ENCODE peak calls at places on chromosomes 7 and 10, in seven cellular contexts. One of them, this sample, is unnamed.

GRCh38 chr7:102306916-102307677 is 20.4 kb downstream of the SH2B2 start:
- DNase-seq in A549: peak; percentile 59
- DNase-seq in left ventricle myocardium inferior: peak; percentile 51
- DNase-seq in fibroblast of lung: peak; percentile 61
- DNase-seq in fibroblast of pulmonary artery: no peak
- DNase-seq in BJ: no peak
- DNase-seq in PC-3: peak; percentile 52
- DNase-seq in this sample: peak; percentile 45

GRCh38 chr7:154484943-154485342 is 432.7 kb downstream of the DPP6 start:
- DNase-seq in fibroblast of pulmonary artery: no peak
- DNase-seq in fibroblast of lung: no peak
- DNase-seq in A549: no peak
- DNase-seq in left ventricle myocardium inferior: no peak
- DNase-seq in BJ: no peak
- DNase-seq in PC-3: no peak
- DNase-seq in this sample: no peak

GRCh38 chr10:126502481-126502880 is 114.2 kb upstream of the ADAM12 start:
- DNase-seq in A549: no peak
- DNase-seq in fibroblast of lung: peak; percentile 65
- DNase-seq in BJ: no peak
- DNase-seq in fibroblast of pulmonary artery: no peak
- DNase-seq in PC-3: no peak
- DNase-seq in left ventricle myocardium inferior: no peak
- DNase-seq in this sample: no peak

GRCh38 chr10:27445070-27445469 is 59.0 kb upstream of the RAB18 start:
- DNase-seq in fibroblast of lung: no peak
- DNase-seq in A549: no peak
- DNase-seq in left ventricle myocardium inferior: no peak
- DNase-seq in fibroblast of pulmonary artery: no peak
- DNase-seq in BJ: no peak
- DNase-seq in PC-3: no peak
- DNase-seq in this sample: no peak

GRCh38 chr10:27745719-27746363 is at the start of gene MKX:
- DNase-seq in fibroblast of lung: peak; percentile 56
- DNase-seq in fibroblast of pulmonary artery: no peak
- DNase-seq in BJ: no peak
- DNase-seq in left ventricle myocardium inferior: peak; percentile 21
- DNase-seq in PC-3: peak; percentile 20
- DNase-seq in A549: peak; percentile 31
- DNase-seq in this sample: no peak

GRCh38 chr10:70693619-70694286 is 21.4 kb downstream of the ADAMTS14 start:
- DNase-seq in left ventricle myocardium inferior: peak; percentile 47
- DNase-seq in fibroblast of pulmonary artery: peak; percentile 31
- DNase-seq in fibroblast of lung: peak; percentile 91
- DNase-seq in A549: no peak
- DNase-seq in PC-3: no peak
- DNase-seq in BJ: peak; percentile 89
- DNase-seq in this sample: no peak

GRCh38 chr10:5810235-5810634 is 3.0 kb downstream of the GDI2 start:
- DNase-seq in BJ: no peak
- DNase-seq in fibroblast of pulmonary artery: no peak
- DNase-seq in A549: no peak
- DNase-seq in left ventricle myocardium inferior: no peak
- DNase-seq in fibroblast of lung: no peak
- DNase-seq in PC-3: no peak
- DNase-seq in this sample: no peak

GRCh38 chr10:81696609-81697388 is 178.2 kb upstream of the NRG3 start:
- DNase-seq in BJ: no peak
- DNase-seq in left ventricle myocardium inferior: no peak
- DNase-seq in fibroblast of pulmonary artery: no peak
- DNase-seq in PC-3: no peak
- DNase-seq in fibroblast of lung: no peak
- DNase-seq in A549: no peak
- DNase-seq in this sample: no peak

GRCh38 chr7:92684274-92684673 is 94.1 kb upstream of the FAM133B start:
- DNase-seq in A549: no peak
- DNase-seq in fibroblast of lung: no peak
- DNase-seq in left ventricle myocardium inferior: no peak
- DNase-seq in PC-3: no peak
- DNase-seq in fibroblast of pulmonary artery: no peak
- DNase-seq in BJ: no peak
- DNase-seq in this sample: no peak

GRCh38 chr7:55074008-55074499 is 55.2 kb downstream of the EGFR start:
- DNase-seq in fibroblast of lung: peak; percentile 91
- DNase-seq in A549: peak; percentile 98
- DNase-seq in left ventricle myocardium inferior: peak; percentile 42
- DNase-seq in fibroblast of pulmonary artery: peak; percentile 68
- DNase-seq in PC-3: peak; percentile 98
- DNase-seq in BJ: no peak
- DNase-seq in this sample: peak; percentile 90

GRCh38 chr7:117312593-117312992 is 10.3 kb downstream of the WNT2 start:
- DNase-seq in fibroblast of lung: no peak
- DNase-seq in fibroblast of pulmonary artery: peak; percentile 23
- DNase-seq in A549: no peak
- DNase-seq in left ventricle myocardium inferior: no peak
- DNase-seq in PC-3: no peak
- DNase-seq in BJ: no peak
- DNase-seq in this sample: no peak

GRCh38 chr10:114694735-114695134 is 36.7 kb upstream of the ABLIM1 start:
- DNase-seq in fibroblast of lung: no peak
- DNase-seq in fibroblast of pulmonary artery: peak; percentile 41
- DNase-seq in BJ: no peak
- DNase-seq in A549: peak; percentile 57
- DNase-seq in PC-3: peak; percentile 26
- DNase-seq in left ventricle myocardium inferior: no peak
- DNase-seq in this sample: no peak

GRCh38 chr10:29481906-29482440 is 152.8 kb downstream of the SVIL start:
- DNase-seq in BJ: no peak
- DNase-seq in A549: no peak
- DNase-seq in fibroblast of pulmonary artery: peak; percentile 24
- DNase-seq in left ventricle myocardium inferior: no peak
- DNase-seq in fibroblast of lung: no peak
- DNase-seq in PC-3: no peak
- DNase-seq in this sample: no peak

GRCh38 chr10:130809761-130810515 is 501.6 kb downstream of the TCERG1L start:
- DNase-seq in left ventricle myocardium inferior: no peak
- DNase-seq in BJ: no peak
- DNase-seq in A549: no peak
- DNase-seq in PC-3: no peak
- DNase-seq in fibroblast of pulmonary artery: no peak
- DNase-seq in fibroblast of lung: no peak
- DNase-seq in this sample: no peak

GRCh38 chr7:157519798-157520244 is 183.0 kb downstream of the DNAJB6 start:
- DNase-seq in fibroblast of lung: no peak
- DNase-seq in PC-3: no peak
- DNase-seq in fibroblast of pulmonary artery: no peak
- DNase-seq in left ventricle myocardium inferior: no peak
- DNase-seq in A549: no peak
- DNase-seq in BJ: no peak
- DNase-seq in this sample: no peak

GRCh38 chr10:96390460-96390864 is 31.7 kb upstream of the OPALIN start:
- DNase-seq in A549: no peak
- DNase-seq in BJ: no peak
- DNase-seq in fibroblast of pulmonary artery: no peak
- DNase-seq in left ventricle myocardium inferior: peak; percentile 87
- DNase-seq in PC-3: no peak
- DNase-seq in fibroblast of lung: no peak
- DNase-seq in this sample: no peak

GRCh38 chr7:119196183-119196582 is 971.7 kb downstream of the ANKRD7 start:
- DNase-seq in fibroblast of pulmonary artery: no peak
- DNase-seq in fibroblast of lung: no peak
- DNase-seq in BJ: no peak
- DNase-seq in left ventricle myocardium inferior: no peak
- DNase-seq in PC-3: no peak
- DNase-seq in A549: no peak
- DNase-seq in this sample: no peak

DNA sequence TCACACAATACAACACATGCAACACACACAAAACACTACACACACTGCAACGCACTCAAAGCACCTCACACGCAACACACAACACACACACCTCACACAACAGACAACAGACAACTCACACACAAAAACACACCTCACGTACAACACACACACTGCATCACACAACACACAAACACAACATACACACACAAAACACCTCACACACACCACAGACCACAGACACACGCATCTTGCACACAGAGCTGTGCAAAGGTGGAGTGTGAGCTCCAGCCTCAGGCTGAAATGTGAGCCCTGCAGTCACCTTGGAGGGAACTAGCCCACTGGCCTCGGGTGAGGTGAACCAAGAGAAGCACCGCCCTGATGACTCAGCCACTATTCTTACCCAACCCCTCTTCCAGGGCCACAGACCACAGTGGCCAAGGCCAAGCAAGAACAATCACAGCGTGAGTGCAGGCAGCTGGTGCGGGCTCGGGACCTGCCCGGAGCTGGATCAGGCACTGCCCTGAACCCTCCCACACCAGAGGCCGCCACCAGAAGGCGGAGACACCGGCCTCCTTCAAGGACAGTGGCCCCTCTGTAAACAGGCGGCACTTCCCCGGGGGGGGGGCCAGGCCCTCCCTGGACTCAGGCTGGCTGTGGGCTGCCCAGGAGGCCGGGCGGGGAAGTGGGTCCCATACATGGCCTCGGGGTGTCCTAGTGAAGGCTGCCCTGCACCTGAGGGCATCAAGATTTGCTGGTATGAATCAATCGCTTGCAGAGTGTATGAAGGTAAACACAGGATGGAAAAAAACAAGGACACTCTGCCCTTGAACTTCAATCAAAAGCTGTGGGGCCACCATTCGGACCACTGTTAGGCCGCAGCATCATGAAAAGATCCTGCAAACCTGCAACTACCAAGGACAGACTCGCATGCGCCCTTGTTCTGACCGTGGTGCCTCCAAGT is 106.7 kb downstream of the TNS3 start:
- DNase-seq in PC-3: peak; percentile 96
- DNase-seq in BJ: peak; percentile 78
- DNase-seq in fibroblast of lung: peak; percentile 98
- DNase-seq in left ventricle myocardium inferior: peak; percentile 84
- DNase-seq in fibroblast of pulmonary artery: peak; percentile 95
- DNase-seq in A549: peak; percentile 93
- DNase-seq in this sample: peak; percentile 90
- TF ChIP-seq CTCF in PC-3: peak; percentile 20
- TF ChIP-seq CTCF in BJ: no peak
- TF ChIP-seq CTCF in fibroblast of lung: no peak
- TF ChIP-seq CTCF in left ventricle myocardium inferior: peak; percentile 48
- TF ChIP-seq CTCF in fibroblast of pulmonary artery: no peak
- TF ChIP-seq CTCF in A549: no peak
- TF ChIP-seq CTCF in this sample: peak; percentile 28

DNA sequence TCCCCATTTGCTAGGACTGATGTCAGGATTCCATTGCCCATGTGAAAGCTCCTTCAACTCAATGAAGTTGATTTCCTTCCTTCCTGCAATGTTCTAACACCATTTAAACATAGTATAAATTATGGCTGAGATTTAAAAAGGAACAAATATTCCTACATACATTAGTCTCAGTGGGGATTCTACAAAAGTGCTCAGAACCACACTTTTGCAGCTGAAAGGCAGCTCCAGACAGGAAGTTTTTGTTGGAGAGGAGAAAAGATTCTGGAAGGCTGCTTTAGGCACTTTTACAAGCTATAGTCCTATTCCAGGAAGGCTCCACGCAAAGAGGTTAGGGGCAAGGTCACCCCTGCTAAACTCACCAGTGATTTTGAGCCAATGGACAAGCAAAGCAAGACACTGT is 179.2 kb upstream of the CDCA7L start:
- DNase-seq in A549: no peak
- DNase-seq in fibroblast of lung: no peak
- DNase-seq in BJ: no peak
- DNase-seq in PC-3: no peak
- DNase-seq in fibroblast of pulmonary artery: no peak
- DNase-seq in left ventricle myocardium inferior: no peak
- DNase-seq in this sample: no peak
- H3K4me3 ChIP-seq in A549: no peak overlapping the region
- H3K4me3 ChIP-seq in fibroblast of lung: no peak overlapping the region
- H3K4me3 ChIP-seq in BJ: no peak overlapping the region
- H3K4me3 ChIP-seq in PC-3: no peak overlapping the region
- H3K4me3 ChIP-seq in fibroblast of pulmonary artery: no peak overlapping the region
- H3K4me3 ChIP-seq in left ventricle myocardium inferior: no peak overlapping the region
- H3K4me3 ChIP-seq in this sample: no peak overlapping the region

GRCh38 chr7:121451367-121452073 is 55.4 kb upstream of the FAM3C start:
- DNase-seq in left ventricle myocardium inferior: no peak
- DNase-seq in BJ: no peak
- DNase-seq in fibroblast of pulmonary artery: peak; percentile 24
- DNase-seq in fibroblast of lung: no peak
- DNase-seq in PC-3: peak; percentile 36
- DNase-seq in A549: no peak
- DNase-seq in this sample: no peak
- TF ChIP-seq CTCF in left ventricle myocardium inferior: no peak
- TF ChIP-seq CTCF in BJ: no peak
- TF ChIP-seq CTCF in fibroblast of pulmonary artery: no peak
- TF ChIP-seq CTCF in fibroblast of lung: no peak
- TF ChIP-seq CTCF in PC-3: no peak
- TF ChIP-seq CTCF in A549: no peak
- TF ChIP-seq CTCF in this sample: no peak

DNA sequence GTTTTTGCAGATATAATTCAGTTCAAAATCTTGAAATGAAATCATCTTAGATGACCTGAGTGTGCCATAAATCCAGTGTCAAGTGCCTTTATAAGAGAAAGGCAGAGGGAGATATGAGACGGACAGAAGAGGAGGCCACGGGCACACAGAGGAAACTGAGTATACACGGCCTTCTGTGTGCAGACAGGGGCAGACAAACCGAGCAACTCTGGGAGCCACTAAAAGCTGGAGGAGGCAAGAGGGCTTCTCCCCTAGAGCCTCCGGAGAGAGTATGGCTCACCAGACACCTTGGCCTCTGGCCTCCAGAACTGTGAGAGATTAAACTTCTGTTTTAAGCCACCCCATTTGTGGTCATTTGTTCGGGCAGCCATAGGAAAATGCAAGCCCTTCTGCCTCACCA is 12.6 kb downstream of the TSPAN15 start:
- DNase-seq in fibroblast of lung: no peak
- DNase-seq in BJ: no peak
- DNase-seq in left ventricle myocardium inferior: no peak
- DNase-seq in PC-3: no peak
- DNase-seq in fibroblast of pulmonary artery: no peak
- DNase-seq in A549: no peak
- DNase-seq in this sample: no peak
- H3K4me3 ChIP-seq in fibroblast of lung: no peak overlapping the region
- H3K4me3 ChIP-seq in BJ: no peak overlapping the region
- H3K4me3 ChIP-seq in left ventricle myocardium inferior: no peak overlapping the region
- H3K4me3 ChIP-seq in PC-3: no peak overlapping the region
- H3K4me3 ChIP-seq in fibroblast of pulmonary artery: no peak overlapping the region
- H3K4me3 ChIP-seq in A549: no peak overlapping the region
- H3K4me3 ChIP-seq in this sample: no peak overlapping the region

GRCh38 chr10:118971187-118971586 is 58.3 kb upstream of the NANOS1 start:
- DNase-seq in BJ: no peak
- DNase-seq in A549: no peak
- DNase-seq in left ventricle myocardium inferior: no peak
- DNase-seq in PC-3: no peak
- DNase-seq in fibroblast of lung: no peak
- DNase-seq in fibroblast of pulmonary artery: no peak
- DNase-seq in this sample: no peak
- TF ChIP-seq CTCF in BJ: no peak
- TF ChIP-seq CTCF in A549: no peak
- TF ChIP-seq CTCF in left ventricle myocardium inferior: peak; percentile 40
- TF ChIP-seq CTCF in PC-3: no peak
- TF ChIP-seq CTCF in fibroblast of lung: no peak
- TF ChIP-seq CTCF in fibroblast of pulmonary artery: no peak
- TF ChIP-seq CTCF in this sample: no peak

DNA sequence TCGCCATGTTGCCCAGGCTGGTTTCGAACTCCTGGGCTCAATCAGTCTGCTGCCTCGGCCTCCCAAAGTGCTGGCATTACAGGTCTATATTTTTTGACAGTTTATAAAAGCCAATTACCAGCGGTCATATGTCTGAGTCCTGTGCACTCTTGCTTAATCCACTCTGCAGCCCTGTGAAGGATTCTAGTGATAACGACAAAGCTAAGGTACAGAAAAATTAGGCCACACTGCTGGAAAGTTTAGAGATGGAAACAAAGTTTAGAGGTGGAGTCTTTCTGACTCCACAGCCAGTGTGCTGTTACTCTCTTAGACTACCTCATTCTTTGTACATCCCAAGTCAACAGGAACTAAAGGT is 707 bp downstream of the PTER start:
- DNase-seq in A549: no peak
- DNase-seq in fibroblast of lung: no peak
- DNase-seq in PC-3: no peak
- DNase-seq in BJ: no peak
- DNase-seq in fibroblast of pulmonary artery: no peak
- DNase-seq in left ventricle myocardium inferior: no peak
- DNase-seq in this sample: no peak
- H3K4me3 ChIP-seq in A549: peak overlapping the region; percentile 63
- H3K4me3 ChIP-seq in fibroblast of lung: peak overlapping the region; percentile 67
- H3K4me3 ChIP-seq in PC-3: peak overlapping the region; percentile 70
- H3K4me3 ChIP-seq in BJ: peak overlapping the region; percentile 69
- H3K4me3 ChIP-seq in fibroblast of pulmonary artery: peak overlapping the region; percentile 64
- H3K4me3 ChIP-seq in left ventricle myocardium inferior: peak overlapping the region; percentile 81
- H3K4me3 ChIP-seq in this sample: peak overlapping the region; percentile 72

This sample was measured in epithelial cell of proximal tubule.